ENCODE peak calls at places on chromosomes 12 and 14, in ten cellular contexts. Z, S, L, M, B, J, N, C, A and D are unnamed samples. For H3K4me1, H3K9me3 and H3K36me3, the result is how much of the 10 kb centered on the place peaks cover.

GRCh38 chr14:50045039-50045711 is 71.2 kb downstream of the VCPKMT start:
- DNase-seq in Z (peak), S (peak), L (peak), M (peak), B (peak), J (peak), N (peak), C (peak), A (no peak), D (peak)

GRCh38 chr12:49028666-49029275 is 10.2 kb upstream of the PRKAG1 start:
- DNase-seq in Z (no peak), S (no peak), L (no peak), M (no peak), B (no peak), J (no peak), N (no peak), C (no peak), A (no peak), D (no peak)

GRCh38 chr12:6767301-6767591 is 1.1 kb downstream of the PTMS start:
- DNase-seq in Z (no peak), S (no peak), L (no peak), M (no peak), B (no peak), J (no peak), N (no peak), C (no peak), A (no peak), D (no peak)

GRCh38 chr12:5375547-5376295 is 56.2 kb upstream of the NTF3 start:
- DNase-seq in Z (no peak), S (no peak), L (no peak), M (no peak), B (no peak), J (no peak), N (no peak), C (no peak), A (peak), D (no peak)

GRCh38 chr12:118302053-118302452 is 70.7 kb downstream of the TAOK3 start:
- DNase-seq in Z (no peak), S (no peak), L (no peak), M (no peak), B (no peak), J (no peak), N (no peak), C (no peak), A (no peak), D (no peak)

GRCh38 chr12:123270380-123271181 is 1.1 kb downstream of the CDK2AP1 start:
- DNase-seq in Z (no peak), S (peak), L (no peak), M (no peak), B (peak), J (peak), N (no peak), C (peak), A (peak), D (no peak)

GRCh38 chr14:100822921-100823320 is 3.0 kb upstream of the MEG3 start:
- DNase-seq in Z (no peak), S (no peak), L (no peak), M (no peak), B (no peak), J (no peak), N (no peak), C (no peak), A (no peak), D (no peak)

GRCh38 chr12:28603801-28604200 is 413.5 kb downstream of the CCDC91 start:
- DNase-seq in Z (no peak), S (no peak), L (no peak), M (no peak), B (no peak), J (no peak), N (no peak), C (no peak), A (no peak), D (no peak)

DNA sequence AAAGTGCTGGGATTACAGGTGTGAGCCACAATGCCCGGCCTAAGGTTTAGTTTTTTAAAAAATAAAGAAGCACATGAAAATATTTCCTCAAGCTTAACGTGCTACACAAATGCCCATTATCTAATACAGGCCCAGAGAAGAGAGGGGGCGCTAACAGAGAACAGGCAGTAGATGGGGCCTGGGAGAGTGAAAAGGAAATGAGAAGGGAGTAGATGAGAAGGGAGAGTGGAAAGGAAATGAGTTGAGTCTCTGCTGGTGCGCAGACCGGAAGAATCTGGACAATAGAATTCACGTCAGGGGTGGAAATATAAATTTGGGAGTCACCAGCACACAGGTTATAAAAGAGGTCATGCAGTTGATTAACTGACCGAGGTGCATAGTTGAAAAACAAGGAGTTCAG is 10.7 kb downstream of the PXN start:
- DNase-seq in Z (no peak), S (no peak), L (no peak), M (no peak), B (no peak), J (no peak), N (no peak), C (no peak), A (no peak), D (no peak)
- H3K4me1 ChIP-seq in Z (under half), S (under half), L (half or more), M (half or more), B (half or more), J (under half), N (half or more), C (half or more), A (under half), D (half or more)

GRCh38 chr14:106208794-106209193 is 682.4 kb downstream of the TMEM121 start:
- DNase-seq in Z (no peak), S (no peak), L (no peak), M (no peak), B (no peak), J (no peak), N (no peak), C (no peak), A (no peak), D (no peak)
- H3K9me3 ChIP-seq in Z (under half), S (under half), L (under half), M (under half), B (under half), J (under half), N (under half), C (under half), A (half or more), D (under half)

DNA sequence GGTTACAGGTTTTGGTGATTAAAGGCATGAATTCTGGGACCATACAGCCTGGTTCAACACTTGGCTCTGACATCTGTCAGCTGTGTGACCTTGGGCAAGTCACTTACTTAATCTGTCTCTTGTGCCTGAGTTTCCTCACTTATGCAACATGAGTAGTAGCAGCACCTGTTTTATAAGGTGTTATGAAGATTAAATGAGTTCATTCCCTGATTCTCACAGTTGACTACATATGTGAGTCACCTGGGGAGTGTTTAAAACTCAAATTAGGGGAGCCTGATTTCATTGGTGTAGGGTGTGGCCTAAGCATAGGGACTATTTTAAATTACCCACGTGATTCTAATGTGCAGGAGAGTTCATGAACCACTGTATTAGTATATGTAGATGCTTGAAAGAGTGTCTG is 36.7 kb upstream of the TMEM233 start:
- DNase-seq in Z (no peak), S (no peak), L (no peak), M (no peak), B (no peak), J (no peak), N (no peak), C (no peak), A (no peak), D (no peak)
- H3K36me3 ChIP-seq in Z (under half), S (under half), L (under half), M (under half), B (under half), J (under half), N (under half), C (under half), A (under half), D (under half)

GRCh38 chr12:111434680-111435338 is 29.1 kb downstream of the SH2B3 start:
- DNase-seq in Z (peak), S (peak), L (peak), M (peak), B (peak), J (peak), N (no peak), C (peak), A (no peak), D (peak)
- H3K4me1 ChIP-seq in Z (half or more), S (under half), L (half or more), M (half or more), B (half or more), J (half or more), N (half or more), C (half or more), A (under half), D (half or more)

GRCh38 chr14:106029959-106030358 is 503.6 kb downstream of the TMEM121 start:
- DNase-seq in Z (no peak), S (no peak), L (no peak), M (no peak), B (no peak), J (no peak), N (no peak), C (no peak), A (no peak), D (no peak)
- H3K9me3 ChIP-seq in Z (under half), S (under half), L (under half), M (under half), B (under half), J (under half), N (under half), C (under half), A (half or more), D (under half)